ENCODE peak calls at places on chromosomes 3 and 15, in eight cellular contexts. Z is endodermal cell, X is DND-41, W is upper lobe of right lung, N is Peyer's patch, C is lower lobe of right lung, U is heart left ventricle, F is PC-9. D is an unnamed sample. For H3K4me1, the result is how much of the 10 kb centered on the place peaks cover.

GRCh38 chr3:131083190-131083863 is 56.6 kb downstream of the NEK11 start:
- DNase-seq in Z (peak), X (peak), W (no peak), N (no peak), C (no peak), U (peak), F (no peak), D (peak)

GRCh38 chr3:15860014-15860934 is 62.5 kb upstream of the ANKRD28 start:
- DNase-seq in Z (peak), X (no peak), W (peak), N (peak), C (peak), U (peak), F (peak), D (peak)

GRCh38 chr3:158572766-158573060 is 1.7 kb downstream of the MLF1 start:
- DNase-seq in Z (no peak), X (no peak), W (no peak), N (no peak), C (no peak), U (no peak), F (no peak), D (no peak)

GRCh38 chr3:63753567-63753966 is 65.5 kb upstream of the C3orf49 start:
- DNase-seq in Z (no peak), X (no peak), W (no peak), N (no peak), C (no peak), U (no peak), F (no peak), D (no peak)

GRCh38 chr3:160806686-160807085 is 50.7 kb downstream of the PPM1L start:
- DNase-seq in Z (no peak), X (no peak), W (no peak), N (no peak), C (no peak), U (no peak), F (no peak), D (no peak)

GRCh38 chr15:71650603-71651002 is 159.8 kb upstream of the NR2E3 start:
- DNase-seq in Z (peak), X (no peak), W (no peak), N (no peak), C (no peak), U (no peak), F (no peak), D (no peak)

GRCh38 chr3:4514321-4514720 is 21.2 kb downstream of the ITPR1 start:
- DNase-seq in Z (peak), X (no peak), W (no peak), N (no peak), C (no peak), U (no peak), F (no peak), D (no peak)

GRCh38 chr15:60074181-60074885 is 70.2 kb downstream of the FOXB1 start:
- DNase-seq in Z (no peak), X (no peak), W (no peak), N (no peak), C (no peak), U (no peak), F (no peak), D (no peak)

GRCh38 chr15:70777156-70777926 is 14.0 kb upstream of the UACA start:
- DNase-seq in Z (no peak), X (no peak), W (no peak), N (no peak), C (no peak), U (no peak), F (no peak), D (no peak)

GRCh38 chr3:178475062-178475461 is 61.2 kb upstream of the KCNMB2 start:
- DNase-seq in Z (no peak), X (no peak), W (no peak), N (no peak), C (no peak), U (no peak), F (no peak), D (no peak)

GRCh38 chr3:21517184-21517583 is 233.8 kb downstream of the ZNF385D start:
- DNase-seq in Z (peak), X (no peak), W (no peak), N (no peak), C (no peak), U (no peak), F (no peak), D (no peak)

GRCh38 chr3:111998661-111999641 is at the start of gene TAGLN3:
- DNase-seq in Z (peak), X (no peak), W (no peak), N (no peak), C (no peak), U (no peak), F (no peak), D (peak)

GRCh38 chr3:121998030-121998580 is 23.9 kb downstream of the ILDR1 start:
- DNase-seq in Z (no peak), X (no peak), W (no peak), N (no peak), C (no peak), U (no peak), F (no peak), D (no peak)

GRCh38 chr15:66294157-66294931 is 976 bp downstream of the DIS3L start:
- DNase-seq in Z (no peak), X (no peak), W (no peak), N (no peak), C (peak), U (no peak), F (peak), D (no peak)

GRCh38 chr3:57815034-57815433 is 58.9 kb downstream of the SLMAP start:
- DNase-seq in Z (no peak), X (peak), W (no peak), N (peak), C (no peak), U (no peak), F (no peak), D (no peak)

GRCh38 chr3:14435175-14436011 is 33.0 kb downstream of the SLC6A6 start:
- DNase-seq in Z (no peak), X (no peak), W (peak), N (no peak), C (peak), U (peak), F (no peak), D (peak)

GRCh38 chr3:5271061-5271683 is 83.7 kb downstream of the EDEM1 start:
- DNase-seq in Z (no peak), X (no peak), W (no peak), N (no peak), C (no peak), U (no peak), F (no peak), D (no peak)

GRCh38 chr3:120093923-120094775 is at the start of gene GSK3B:
- DNase-seq in Z (peak), X (peak), W (peak), N (peak), C (peak), U (peak), F (peak), D (peak)

GRCh38 chr3:120680193-120680894 is 1.7 kb downstream of the HGD start:
- DNase-seq in Z (no peak), X (no peak), W (no peak), N (no peak), C (no peak), U (no peak), F (no peak), D (no peak)

GRCh38 chr15:59388670-59389069 is 16.0 kb upstream of the MYO1E start:
- DNase-seq in Z (no peak), X (no peak), W (no peak), N (no peak), C (no peak), U (no peak), F (peak), D (no peak)

GRCh38 chr3:61578667-61579367 is 17.4 kb downstream of the PTPRG start:
- DNase-seq in Z (no peak), X (no peak), W (no peak), N (no peak), C (no peak), U (no peak), F (no peak), D (no peak)

GRCh38 chr15:52162260-52162659 is 28.9 kb downstream of the GNB5 start:
- DNase-seq in Z (no peak), X (no peak), W (no peak), N (no peak), C (no peak), U (no peak), F (no peak), D (no peak)

GRCh38 chr3:156433910-156434309 is 121.0 kb downstream of the SSR3 start:
- DNase-seq in Z (no peak), X (no peak), W (no peak), N (no peak), C (no peak), U (no peak), F (no peak), D (no peak)

GRCh38 chr3:127074900-127075360 is 92.0 kb downstream of the PLXNA1 start:
- DNase-seq in Z (peak), X (peak), W (peak), N (no peak), C (peak), U (no peak), F (peak), D (peak)

GRCh38 chr3:87367752-87368151 is 91.4 kb upstream of the POU1F1 start:
- DNase-seq in Z (no peak), X (no peak), W (no peak), N (no peak), C (no peak), U (no peak), F (no peak), D (no peak)

GRCh38 chr3:49005298-49005680 is 1.9 kb upstream of the WDR6 start:
- DNase-seq in Z (no peak), X (no peak), W (no peak), N (no peak), C (no peak), U (no peak), F (no peak), D (no peak)

GRCh38 chr15:99613887-99614642 is 48.3 kb downstream of the MEF2A start:
- DNase-seq in Z (no peak), X (no peak), W (peak), N (no peak), C (peak), U (no peak), F (peak), D (peak)

GRCh38 chr3:138943724-138944131 is 3.2 kb downstream of the FOXL2 start:
- DNase-seq in Z (peak), X (no peak), W (no peak), N (no peak), C (no peak), U (no peak), F (no peak), D (no peak)
- TF ChIP-seq CTCF in Z (no peak), X (no peak), W (no peak), N (no peak), C (no peak), U (no peak), F (no peak), D (no peak)

GRCh38 chr15:90142216-90143175 is 40.2 kb upstream of the IDH2 start:
- DNase-seq in Z (no peak), X (peak), W (no peak), N (no peak), C (peak), U (no peak), F (no peak), D (no peak)
- H3K4me3 ChIP-seq in Z (no peak), X (no peak), W (no peak), N (no peak), C (no peak), U (no peak), F (no peak), D (no peak)

DNA sequence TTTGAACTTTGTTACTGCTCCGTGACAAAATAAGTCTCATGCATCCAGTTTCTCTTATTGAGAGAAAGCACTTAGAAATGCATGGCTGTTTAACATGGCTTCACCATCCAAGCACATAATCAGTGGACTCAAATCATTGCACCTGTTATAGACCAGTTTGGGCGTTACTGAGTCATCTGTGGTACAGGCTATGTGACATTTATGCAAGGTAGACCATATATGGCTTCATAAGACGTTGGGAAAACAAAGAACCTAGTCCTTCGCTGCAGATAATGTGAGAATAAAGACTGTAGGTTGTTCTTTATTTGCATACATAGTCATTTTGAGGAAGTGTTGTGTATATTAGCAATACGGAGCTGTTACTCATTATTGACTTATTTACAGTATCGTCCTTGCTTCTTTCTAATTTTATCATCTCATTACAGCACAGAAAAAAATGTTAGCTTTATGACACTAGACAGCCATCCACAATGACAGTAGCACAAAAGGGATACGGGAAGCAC is 374.7 kb downstream of the IL5RA start:
- DNase-seq in Z (no peak), X (no peak), W (no peak), N (no peak), C (no peak), U (no peak), F (no peak), D (no peak)
- H3K4me1 ChIP-seq in Z (under half), X (under half), W (under half), N (under half), C (under half), U (under half), F (under half), D (under half)

DNA sequence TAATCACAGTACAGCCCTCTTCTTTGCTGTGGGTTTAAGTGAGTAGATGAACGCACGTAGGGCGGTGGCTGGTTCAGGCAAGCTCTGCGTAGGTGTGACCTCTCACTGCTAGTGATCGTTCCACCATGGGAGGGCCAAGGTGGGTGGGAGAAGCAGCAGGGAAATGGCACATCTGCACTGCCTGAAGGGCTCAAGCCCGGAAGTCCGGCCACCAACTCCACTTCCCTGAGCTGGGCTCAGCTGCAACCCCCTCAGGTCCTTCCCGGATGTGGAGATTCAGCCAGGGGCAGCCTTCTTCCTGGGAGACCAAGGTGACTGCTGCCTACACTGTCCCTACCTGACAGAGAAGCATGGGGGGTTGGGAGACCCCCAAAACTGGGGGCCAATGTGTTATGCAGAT is 102.8 kb downstream of the ADCY5 start:
- DNase-seq in Z (peak), X (no peak), W (peak), N (no peak), C (no peak), U (peak), F (no peak), D (no peak)
- TF ChIP-seq CTCF in Z (no peak), X (no peak), W (no peak), N (no peak), C (no peak), U (no peak), F (no peak), D (no peak)

GRCh38 chr3:184560531-184560930 is 1.1 kb upstream of the EPHB3 start:
- DNase-seq in Z (no peak), X (no peak), W (no peak), N (no peak), C (peak), U (no peak), F (no peak), D (no peak)
- H3K4me3 ChIP-seq in Z (no peak), X (no peak), W (no peak), N (no peak), C (peak), U (peak), F (peak), D (no peak)

GRCh38 chr3:141076026-141076797 is 25.1 kb downstream of the SPSB4 start:
- DNase-seq in Z (peak), X (no peak), W (no peak), N (no peak), C (no peak), U (no peak), F (no peak), D (peak)

GRCh38 chr3:141077631-141078030 is 26.5 kb downstream of the SPSB4 start:
- DNase-seq in Z (no peak), X (no peak), W (no peak), N (no peak), C (no peak), U (no peak), F (no peak), D (no peak)

GRCh38 chr3:141078200-141078599 is 27.1 kb downstream of the SPSB4 start:
- DNase-seq in Z (peak), X (no peak), W (no peak), N (no peak), C (no peak), U (no peak), F (no peak), D (no peak)

GRCh38 chr3:141074529-141074928 is 23.4 kb downstream of the SPSB4 start:
- DNase-seq in Z (peak), X (no peak), W (peak), N (no peak), C (no peak), U (no peak), F (no peak), D (peak)

GRCh38 chr3:141076821-141077571 is 25.8 kb downstream of the SPSB4 start:
- DNase-seq in Z (peak), X (no peak), W (peak), N (peak), C (peak), U (peak), F (no peak), D (peak)
- H3K4me1 ChIP-seq in Z (under half), X (under half), W (under half), N (under half), C (under half), U (under half), F (under half), D (under half)

D was measured in left lung.